ENCODE peak calls at places on chromosome 14, in nine cellular contexts. One of them, this sample, is unnamed.

GRCh38 chr14:93939304-93940229 is 12.4 kb downstream of the FAM181A start:
- DNase-seq in right atrium auricular region: peak
- DNase-seq in fibroblast of the aortic adventitia: peak
- DNase-seq in neural progenitor cell: peak
- DNase-seq in fibroblast of pulmonary artery: peak
- DNase-seq in GM10248: peak
- DNase-seq in CD8-positive, alpha-beta T cell: peak
- DNase-seq in AG04450: peak
- DNase-seq in GM23338: peak
- DNase-seq in this sample: peak

GRCh38 chr14:94987409-94987808 is 169.9 kb downstream of the DICER1 start:
- DNase-seq in neural progenitor cell: no peak
- DNase-seq in fibroblast of the aortic adventitia: no peak
- DNase-seq in AG04450: no peak
- DNase-seq in fibroblast of pulmonary artery: no peak
- DNase-seq in CD8-positive, alpha-beta T cell: no peak
- DNase-seq in GM23338: no peak
- DNase-seq in GM10248: no peak
- DNase-seq in right atrium auricular region: no peak
- DNase-seq in this sample: no peak

GRCh38 chr14:44897844-44898151 is 63.9 kb downstream of the KLHL28 start:
- DNase-seq in CD8-positive, alpha-beta T cell: no peak
- DNase-seq in fibroblast of the aortic adventitia: peak
- DNase-seq in neural progenitor cell: no peak
- DNase-seq in fibroblast of pulmonary artery: peak
- DNase-seq in GM10248: no peak
- DNase-seq in right atrium auricular region: peak
- DNase-seq in GM23338: no peak
- DNase-seq in AG04450: no peak
- DNase-seq in this sample: no peak

GRCh38 chr14:75141967-75142366 is 15.1 kb upstream of the NEK9 start:
- DNase-seq in fibroblast of pulmonary artery: peak
- DNase-seq in CD8-positive, alpha-beta T cell: no peak
- DNase-seq in GM23338: peak
- DNase-seq in right atrium auricular region: no peak
- DNase-seq in GM10248: no peak
- DNase-seq in neural progenitor cell: peak
- DNase-seq in AG04450: no peak
- DNase-seq in fibroblast of the aortic adventitia: peak
- DNase-seq in this sample: no peak

GRCh38 chr14:68476212-68476964 is 316.5 kb downstream of the ZFP36L1 start:
- DNase-seq in fibroblast of the aortic adventitia: peak
- DNase-seq in right atrium auricular region: peak
- DNase-seq in GM23338: peak
- DNase-seq in GM10248: peak
- DNase-seq in AG04450: peak
- DNase-seq in CD8-positive, alpha-beta T cell: no peak
- DNase-seq in neural progenitor cell: peak
- DNase-seq in fibroblast of pulmonary artery: peak
- DNase-seq in this sample: peak

GRCh38 chr14:32507029-32507984 is 178.2 kb downstream of the AKAP6 start:
- DNase-seq in right atrium auricular region: no peak
- DNase-seq in AG04450: peak
- DNase-seq in GM10248: no peak
- DNase-seq in neural progenitor cell: no peak
- DNase-seq in CD8-positive, alpha-beta T cell: no peak
- DNase-seq in GM23338: no peak
- DNase-seq in fibroblast of the aortic adventitia: peak
- DNase-seq in fibroblast of pulmonary artery: peak
- DNase-seq in this sample: peak

GRCh38 chr14:39376671-39377403 is 55.4 kb downstream of the FBXO33 start:
- DNase-seq in fibroblast of the aortic adventitia: peak
- DNase-seq in CD8-positive, alpha-beta T cell: no peak
- DNase-seq in GM10248: no peak
- DNase-seq in neural progenitor cell: no peak
- DNase-seq in fibroblast of pulmonary artery: peak
- DNase-seq in AG04450: no peak
- DNase-seq in right atrium auricular region: no peak
- DNase-seq in GM23338: peak
- DNase-seq in this sample: no peak

GRCh38 chr14:59251811-59252771 is 63.6 kb downstream of the DAAM1 start:
- DNase-seq in CD8-positive, alpha-beta T cell: no peak
- DNase-seq in GM23338: peak
- DNase-seq in GM10248: no peak
- DNase-seq in AG04450: no peak
- DNase-seq in fibroblast of the aortic adventitia: peak
- DNase-seq in right atrium auricular region: no peak
- DNase-seq in neural progenitor cell: peak
- DNase-seq in fibroblast of pulmonary artery: peak
- DNase-seq in this sample: no peak

GRCh38 chr14:68807148-68807600 is 14.3 kb upstream of the ZFP36L1 start:
- DNase-seq in right atrium auricular region: peak
- DNase-seq in fibroblast of pulmonary artery: peak
- DNase-seq in AG04450: peak
- DNase-seq in GM10248: no peak
- DNase-seq in GM23338: no peak
- DNase-seq in fibroblast of the aortic adventitia: peak
- DNase-seq in neural progenitor cell: no peak
- DNase-seq in CD8-positive, alpha-beta T cell: no peak
- DNase-seq in this sample: no peak

GRCh38 chr14:45359766-45360165 is 106.8 kb upstream of the MIS18BP1 start:
- DNase-seq in AG04450: no peak
- DNase-seq in neural progenitor cell: no peak
- DNase-seq in GM10248: no peak
- DNase-seq in GM23338: no peak
- DNase-seq in CD8-positive, alpha-beta T cell: no peak
- DNase-seq in right atrium auricular region: no peak
- DNase-seq in fibroblast of pulmonary artery: no peak
- DNase-seq in fibroblast of the aortic adventitia: peak
- DNase-seq in this sample: no peak

GRCh38 chr14:71932229-71932951 is at the start of gene RGS6:
- DNase-seq in GM10248: peak
- DNase-seq in CD8-positive, alpha-beta T cell: no peak
- DNase-seq in AG04450: no peak
- DNase-seq in right atrium auricular region: no peak
- DNase-seq in fibroblast of the aortic adventitia: no peak
- DNase-seq in GM23338: peak
- DNase-seq in neural progenitor cell: peak
- DNase-seq in fibroblast of pulmonary artery: peak
- DNase-seq in this sample: no peak

GRCh38 chr14:39218171-39218769 is 15.4 kb upstream of the MIA2 start:
- DNase-seq in right atrium auricular region: no peak
- DNase-seq in fibroblast of the aortic adventitia: peak
- DNase-seq in CD8-positive, alpha-beta T cell: no peak
- DNase-seq in fibroblast of pulmonary artery: peak
- DNase-seq in AG04450: no peak
- DNase-seq in GM10248: no peak
- DNase-seq in GM23338: no peak
- DNase-seq in neural progenitor cell: no peak
- DNase-seq in this sample: no peak

GRCh38 chr14:78747809-78748208 is 577.6 kb downstream of the NRXN3 start:
- DNase-seq in right atrium auricular region: no peak
- DNase-seq in GM23338: no peak
- DNase-seq in fibroblast of pulmonary artery: no peak
- DNase-seq in CD8-positive, alpha-beta T cell: no peak
- DNase-seq in AG04450: no peak
- DNase-seq in GM10248: no peak
- DNase-seq in neural progenitor cell: no peak
- DNase-seq in fibroblast of the aortic adventitia: no peak
- DNase-seq in this sample: no peak

GRCh38 chr14:74737753-74738325 is 24.9 kb downstream of the FCF1 start:
- DNase-seq in fibroblast of pulmonary artery: no peak
- DNase-seq in AG04450: no peak
- DNase-seq in right atrium auricular region: no peak
- DNase-seq in neural progenitor cell: no peak
- DNase-seq in GM23338: no peak
- DNase-seq in GM10248: no peak
- DNase-seq in CD8-positive, alpha-beta T cell: no peak
- DNase-seq in fibroblast of the aortic adventitia: no peak
- DNase-seq in this sample: no peak

GRCh38 chr14:77316872-77317271 is 3.8 kb downstream of the POMT2 start:
- DNase-seq in right atrium auricular region: no peak
- DNase-seq in AG04450: no peak
- DNase-seq in neural progenitor cell: no peak
- DNase-seq in GM23338: no peak
- DNase-seq in CD8-positive, alpha-beta T cell: no peak
- DNase-seq in fibroblast of pulmonary artery: no peak
- DNase-seq in GM10248: no peak
- DNase-seq in fibroblast of the aortic adventitia: no peak
- DNase-seq in this sample: no peak

GRCh38 chr14:58873228-58873953 is 235.6 kb downstream of the DACT1 start:
- DNase-seq in AG04450: no peak
- DNase-seq in fibroblast of the aortic adventitia: no peak
- DNase-seq in GM23338: no peak
- DNase-seq in CD8-positive, alpha-beta T cell: no peak
- DNase-seq in GM10248: no peak
- DNase-seq in fibroblast of pulmonary artery: no peak
- DNase-seq in neural progenitor cell: no peak
- DNase-seq in right atrium auricular region: no peak
- DNase-seq in this sample: no peak

GRCh38 chr14:20781805-20782204 is 737 bp downstream of the RNASE6 start:
- DNase-seq in right atrium auricular region: no peak
- DNase-seq in neural progenitor cell: no peak
- DNase-seq in AG04450: no peak
- DNase-seq in GM23338: no peak
- DNase-seq in fibroblast of the aortic adventitia: no peak
- DNase-seq in GM10248: no peak
- DNase-seq in CD8-positive, alpha-beta T cell: no peak
- DNase-seq in fibroblast of pulmonary artery: no peak
- DNase-seq in this sample: no peak

GRCh38 chr14:91258021-91258618 is 13.6 kb upstream of the GPR68 start:
- DNase-seq in CD8-positive, alpha-beta T cell: no peak
- DNase-seq in fibroblast of pulmonary artery: peak
- DNase-seq in GM23338: no peak
- DNase-seq in AG04450: no peak
- DNase-seq in right atrium auricular region: peak
- DNase-seq in GM10248: no peak
- DNase-seq in neural progenitor cell: no peak
- DNase-seq in fibroblast of the aortic adventitia: peak
- DNase-seq in this sample: no peak

GRCh38 chr14:22381751-22382150 is 207.3 kb downstream of the DAD1 start:
- DNase-seq in fibroblast of pulmonary artery: no peak
- DNase-seq in CD8-positive, alpha-beta T cell: no peak
- DNase-seq in neural progenitor cell: no peak
- DNase-seq in GM10248: no peak
- DNase-seq in fibroblast of the aortic adventitia: no peak
- DNase-seq in right atrium auricular region: no peak
- DNase-seq in GM23338: no peak
- DNase-seq in AG04450: no peak
- DNase-seq in this sample: no peak
- TF ChIP-seq CTCF in fibroblast of pulmonary artery: no peak
- TF ChIP-seq CTCF in CD8-positive, alpha-beta T cell: no peak
- TF ChIP-seq CTCF in neural progenitor cell: no peak
- TF ChIP-seq CTCF in GM10248: no peak
- TF ChIP-seq CTCF in fibroblast of the aortic adventitia: no peak
- TF ChIP-seq CTCF in right atrium auricular region: no peak
- TF ChIP-seq CTCF in GM23338: no peak
- TF ChIP-seq CTCF in AG04450: no peak
- TF ChIP-seq CTCF in this sample: no peak

DNA sequence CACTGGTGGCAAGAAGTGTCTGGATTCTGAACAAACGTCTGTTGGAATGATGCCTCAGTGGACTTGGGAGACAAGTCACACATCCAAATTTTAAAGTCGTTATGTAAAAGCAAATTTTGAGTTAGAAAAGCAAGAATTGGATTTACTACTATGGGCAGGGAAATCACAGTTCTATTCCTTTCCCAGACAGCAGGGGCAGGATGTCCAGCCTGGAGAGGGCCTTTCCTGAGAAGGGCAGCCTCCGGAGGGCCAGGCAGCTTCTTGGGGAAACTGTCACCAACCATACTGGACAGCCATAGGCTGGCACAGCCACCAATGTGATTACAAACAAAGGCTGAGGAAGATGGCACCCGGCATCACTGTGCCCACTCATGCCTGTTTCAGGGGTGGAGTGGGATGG is 11.1 kb downstream of the SLC24A4 start:
- DNase-seq in fibroblast of the aortic adventitia: no peak
- DNase-seq in GM10248: no peak
- DNase-seq in right atrium auricular region: no peak
- DNase-seq in CD8-positive, alpha-beta T cell: no peak
- DNase-seq in AG04450: no peak
- DNase-seq in fibroblast of pulmonary artery: no peak
- DNase-seq in GM23338: no peak
- DNase-seq in neural progenitor cell: no peak
- DNase-seq in this sample: no peak
- TF ChIP-seq CTCF in fibroblast of the aortic adventitia: no peak
- TF ChIP-seq CTCF in GM10248: no peak
- TF ChIP-seq CTCF in right atrium auricular region: no peak
- TF ChIP-seq CTCF in CD8-positive, alpha-beta T cell: no peak
- TF ChIP-seq CTCF in AG04450: no peak
- TF ChIP-seq CTCF in fibroblast of pulmonary artery: no peak
- TF ChIP-seq CTCF in GM23338: no peak
- TF ChIP-seq CTCF in neural progenitor cell: no peak
- TF ChIP-seq CTCF in this sample: no peak

GRCh38 chr14:105177082-105177481 is 4.0 kb downstream of the NUDT14 start:
- DNase-seq in GM23338: no peak
- DNase-seq in GM10248: no peak
- DNase-seq in neural progenitor cell: no peak
- DNase-seq in fibroblast of pulmonary artery: no peak
- DNase-seq in CD8-positive, alpha-beta T cell: no peak
- DNase-seq in fibroblast of the aortic adventitia: no peak
- DNase-seq in AG04450: no peak
- DNase-seq in right atrium auricular region: no peak
- DNase-seq in this sample: no peak

GRCh38 chr14:105178868-105179140 is 2.3 kb downstream of the NUDT14 start:
- DNase-seq in CD8-positive, alpha-beta T cell: no peak
- DNase-seq in fibroblast of pulmonary artery: no peak
- DNase-seq in GM23338: no peak
- DNase-seq in fibroblast of the aortic adventitia: no peak
- DNase-seq in right atrium auricular region: no peak
- DNase-seq in AG04450: no peak
- DNase-seq in GM10248: no peak
- DNase-seq in neural progenitor cell: no peak
- DNase-seq in this sample: no peak

GRCh38 chr14:105176513-105176912 is 4.6 kb downstream of the NUDT14 start:
- DNase-seq in fibroblast of pulmonary artery: no peak
- DNase-seq in right atrium auricular region: no peak
- DNase-seq in GM10248: no peak
- DNase-seq in GM23338: no peak
- DNase-seq in AG04450: no peak
- DNase-seq in fibroblast of the aortic adventitia: no peak
- DNase-seq in CD8-positive, alpha-beta T cell: no peak
- DNase-seq in neural progenitor cell: no peak
- DNase-seq in this sample: no peak

GRCh38 chr14:105179191-105179590 is 1.9 kb downstream of the NUDT14 start:
- DNase-seq in CD8-positive, alpha-beta T cell: no peak
- DNase-seq in right atrium auricular region: no peak
- DNase-seq in neural progenitor cell: no peak
- DNase-seq in fibroblast of pulmonary artery: no peak
- DNase-seq in AG04450: no peak
- DNase-seq in fibroblast of the aortic adventitia: no peak
- DNase-seq in GM10248: no peak
- DNase-seq in GM23338: no peak
- DNase-seq in this sample: no peak

GRCh38 chr14:105178069-105178867 is 2.8 kb downstream of the NUDT14 start:
- DNase-seq in CD8-positive, alpha-beta T cell: no peak
- DNase-seq in GM23338: no peak
- DNase-seq in AG04450: no peak
- DNase-seq in fibroblast of the aortic adventitia: no peak
- DNase-seq in fibroblast of pulmonary artery: no peak
- DNase-seq in right atrium auricular region: no peak
- DNase-seq in neural progenitor cell: no peak
- DNase-seq in GM10248: no peak
- DNase-seq in this sample: no peak
- TF ChIP-seq CTCF in CD8-positive, alpha-beta T cell: no peak
- TF ChIP-seq CTCF in GM23338: peak
- TF ChIP-seq CTCF in AG04450: no peak
- TF ChIP-seq CTCF in fibroblast of the aortic adventitia: no peak
- TF ChIP-seq CTCF in fibroblast of pulmonary artery: no peak
- TF ChIP-seq CTCF in right atrium auricular region: no peak
- TF ChIP-seq CTCF in neural progenitor cell: no peak
- TF ChIP-seq CTCF in GM10248: no peak
- TF ChIP-seq CTCF in this sample: no peak

GRCh38 chr14:27945512-27945911 is 821.1 kb upstream of the FOXG1 start:
- DNase-seq in GM23338: no peak
- DNase-seq in fibroblast of pulmonary artery: no peak
- DNase-seq in AG04450: no peak
- DNase-seq in fibroblast of the aortic adventitia: no peak
- DNase-seq in GM10248: no peak
- DNase-seq in right atrium auricular region: no peak
- DNase-seq in CD8-positive, alpha-beta T cell: no peak
- DNase-seq in neural progenitor cell: no peak
- DNase-seq in this sample: no peak
- TF ChIP-seq CTCF in GM23338: no peak
- TF ChIP-seq CTCF in fibroblast of pulmonary artery: no peak
- TF ChIP-seq CTCF in AG04450: no peak
- TF ChIP-seq CTCF in fibroblast of the aortic adventitia: no peak
- TF ChIP-seq CTCF in GM10248: no peak
- TF ChIP-seq CTCF in right atrium auricular region: no peak
- TF ChIP-seq CTCF in CD8-positive, alpha-beta T cell: no peak
- TF ChIP-seq CTCF in neural progenitor cell: no peak
- TF ChIP-seq CTCF in this sample: no peak